ENCODE peak calls at places on chromosome 15, in eight cellular contexts. W is astrocyte, G is mesendoderm, F is H1, V is psoas muscle, T is neuronal stem cell, P is endodermal cell, M is mucosa of descending colon. R is an unnamed sample. For H3K4me1, the result is how much of the 10 kb centered on the place peaks cover.

GRCh38 chr15:99343836-99344551 is 92.7 kb downstream of the LRRC28 start:
- DNase-seq in W (no peak), G (peak), F (peak), V (peak), T (no peak), P (peak), M (peak), R (no peak)

GRCh38 chr15:69253156-69253555 is 45.6 kb upstream of the PAQR5 start:
- DNase-seq in W (peak), G (no peak), F (no peak), V (no peak), T (peak), P (no peak), M (no peak), R (no peak)

GRCh38 chr15:91308209-91308608 is 208.2 kb downstream of the SV2B start:
- DNase-seq in W (no peak), G (no peak), F (no peak), V (no peak), T (no peak), P (no peak), M (no peak), R (no peak)

GRCh38 chr15:35657679-35658201 is 111.8 kb upstream of the DPH6 start:
- DNase-seq in W (peak), G (no peak), F (no peak), V (no peak), T (no peak), P (no peak), M (no peak), R (no peak)

GRCh38 chr15:60483042-60483441 is 4.1 kb upstream of the ICE2 start:
- DNase-seq in W (no peak), G (no peak), F (no peak), V (no peak), T (no peak), P (no peak), M (no peak), R (no peak)

GRCh38 chr15:31457631-31458526 is 131.2 kb downstream of the KLF13 start:
- DNase-seq in W (peak), G (no peak), F (no peak), V (no peak), T (no peak), P (peak), M (no peak), R (peak)

GRCh38 chr15:41304149-41304548 is 28.2 kb downstream of the OIP5 start:
- DNase-seq in W (no peak), G (no peak), F (no peak), V (no peak), T (no peak), P (no peak), M (no peak), R (no peak)

GRCh38 chr15:62307551-62307950 is 142.5 kb upstream of the C2CD4B start:
- DNase-seq in W (peak), G (peak), F (no peak), V (no peak), T (no peak), P (no peak), M (no peak), R (no peak)

GRCh38 chr15:41596972-41597371 is 38.0 kb downstream of the TYRO3 start:
- DNase-seq in W (no peak), G (no peak), F (no peak), V (no peak), T (no peak), P (no peak), M (no peak), R (no peak)

GRCh38 chr15:38253448-38253847 is 812 bp downstream of the SPRED1 start:
- DNase-seq in W (peak), G (peak), F (no peak), V (no peak), T (peak), P (no peak), M (no peak), R (no peak)

GRCh38 chr15:44726568-44727461 is 9.5 kb upstream of the TRIM69 start:
- DNase-seq in W (peak), G (peak), F (no peak), V (no peak), T (no peak), P (peak), M (no peak), R (no peak)
- H3K4me1 ChIP-seq in W (under half), G (under half), F (under half), V (under half), T (under half), P (under half), M (half or more), R (under half)

DNA sequence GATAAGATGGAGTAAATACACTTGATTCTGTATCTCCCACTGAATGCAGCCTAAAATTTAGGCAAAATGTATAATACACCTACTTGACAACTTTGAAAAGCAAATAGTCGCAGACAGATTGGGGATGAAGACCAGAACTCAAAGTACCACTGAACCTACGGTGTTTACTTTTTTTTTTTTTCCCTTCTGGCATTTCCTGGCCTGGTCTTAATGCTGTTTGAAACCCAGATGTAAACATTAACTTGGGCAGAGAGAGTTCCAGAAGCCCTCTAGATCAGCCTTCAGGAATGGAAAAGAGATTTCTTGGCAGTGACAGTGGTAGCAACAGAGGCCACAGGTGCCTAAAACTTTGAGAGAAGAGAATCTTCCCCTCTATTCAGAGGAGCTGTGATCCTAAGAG is 27.8 kb downstream of the ALPK3 start:
- DNase-seq in W (no peak), G (no peak), F (no peak), V (no peak), T (no peak), P (no peak), M (no peak), R (no peak)
- H3K4me3 ChIP-seq in W (no peak), G (no peak), F (no peak), V (no peak), T (no peak), P (no peak), M (no peak), R (no peak)

DNA sequence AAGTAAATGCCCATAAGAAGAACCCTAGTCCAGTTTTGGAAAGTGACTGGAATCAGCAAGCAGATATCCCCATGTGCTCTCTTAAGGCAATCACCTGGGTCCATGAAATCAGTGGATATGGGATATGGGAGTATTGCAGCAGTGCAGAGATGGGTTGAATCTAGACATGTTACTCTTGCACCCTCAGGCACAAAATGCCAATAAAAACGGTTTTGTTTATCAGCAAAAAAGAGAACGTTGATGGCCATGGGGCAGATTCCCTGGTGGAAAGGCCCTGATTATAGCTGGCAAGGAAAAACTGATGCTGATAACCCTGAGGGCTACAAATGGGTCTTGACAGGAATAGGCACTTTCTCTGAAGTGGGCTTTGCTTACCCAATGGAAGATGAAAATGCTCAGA is 380.2 kb upstream of the SEMA6D start:
- DNase-seq in W (no peak), G (no peak), F (no peak), V (no peak), T (no peak), P (no peak), M (no peak), R (no peak)
- H3K4me1 ChIP-seq in W (under half), G (under half), F (under half), V (under half), T (under half), P (under half), M (under half), R (under half)

GRCh38 chr15:59447367-59447766 is 9.4 kb downstream of the FAM81A start:
- DNase-seq in W (no peak), G (no peak), F (no peak), V (no peak), T (no peak), P (no peak), M (no peak), R (no peak)

GRCh38 chr15:59444082-59444835 is 6.3 kb downstream of the FAM81A start:
- DNase-seq in W (no peak), G (peak), F (no peak), V (no peak), T (no peak), P (peak), M (no peak), R (no peak)

GRCh38 chr15:59443341-59444081 is 5.5 kb downstream of the FAM81A start:
- DNase-seq in W (no peak), G (no peak), F (no peak), V (no peak), T (no peak), P (peak), M (no peak), R (no peak)

GRCh38 chr15:59448871-59449270 is 10.9 kb downstream of the FAM81A start:
- DNase-seq in W (no peak), G (no peak), F (no peak), V (no peak), T (no peak), P (no peak), M (no peak), R (no peak)

GRCh38 chr15:59444980-59445500 is 7.1 kb downstream of the FAM81A start:
- DNase-seq in W (no peak), G (no peak), F (no peak), V (no peak), T (no peak), P (no peak), M (no peak), R (no peak)
- H3K4me3 ChIP-seq in W (no peak), G (no peak), F (no peak), V (no peak), T (no peak), P (no peak), M (no peak), R (peak)

DNA sequence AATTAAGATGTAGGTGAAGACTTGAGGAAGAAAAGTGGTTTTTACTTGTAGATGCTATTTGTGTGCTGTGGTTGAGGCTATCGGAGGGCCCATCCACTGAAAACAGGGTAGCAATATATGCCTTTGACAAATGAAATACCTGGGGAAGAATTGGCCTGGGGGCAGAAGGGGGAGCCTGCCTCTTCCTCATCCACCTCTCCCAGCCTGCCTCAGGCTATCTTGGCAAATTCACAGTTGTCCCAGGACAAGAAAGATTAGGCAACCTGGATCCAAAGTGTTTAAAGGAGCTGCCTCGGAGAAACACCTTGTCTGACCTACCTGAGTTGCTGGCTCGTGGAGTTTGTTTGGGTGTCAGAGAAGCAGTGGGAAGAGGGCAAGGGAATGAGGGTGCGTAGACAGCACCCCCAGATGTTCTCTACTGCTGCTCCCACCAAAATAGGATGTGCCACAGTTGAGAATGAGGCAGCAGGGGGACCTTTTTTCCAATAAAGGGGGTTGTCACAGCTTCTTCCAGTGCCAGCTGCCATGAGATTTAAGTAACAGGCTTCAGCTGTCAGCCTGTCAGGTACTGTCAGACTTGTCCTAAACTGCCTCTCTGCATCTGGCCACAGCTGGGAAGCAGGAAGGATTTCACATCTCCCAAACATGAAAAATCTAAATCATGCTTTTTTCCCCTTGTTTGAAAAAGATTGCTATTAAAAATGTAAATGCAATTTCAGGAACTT is 9.2 kb downstream of the PLEKHO2 start:
- DNase-seq in W (no peak), G (peak), F (no peak), V (no peak), T (no peak), P (no peak), M (no peak), R (no peak)
- H3K4me1 ChIP-seq in W (under half), G (under half), F (under half), V (under half), T (under half), P (under half), M (under half), R (half or more)

GRCh38 chr15:25683911-25684310 is 179.2 kb downstream of the ATP10A start:
- DNase-seq in W (no peak), G (peak), F (no peak), V (no peak), T (no peak), P (no peak), M (no peak), R (no peak)
- H3K4me3 ChIP-seq in W (no peak), G (no peak), F (no peak), V (no peak), T (no peak), P (no peak), M (no peak), R (no peak)

DNA sequence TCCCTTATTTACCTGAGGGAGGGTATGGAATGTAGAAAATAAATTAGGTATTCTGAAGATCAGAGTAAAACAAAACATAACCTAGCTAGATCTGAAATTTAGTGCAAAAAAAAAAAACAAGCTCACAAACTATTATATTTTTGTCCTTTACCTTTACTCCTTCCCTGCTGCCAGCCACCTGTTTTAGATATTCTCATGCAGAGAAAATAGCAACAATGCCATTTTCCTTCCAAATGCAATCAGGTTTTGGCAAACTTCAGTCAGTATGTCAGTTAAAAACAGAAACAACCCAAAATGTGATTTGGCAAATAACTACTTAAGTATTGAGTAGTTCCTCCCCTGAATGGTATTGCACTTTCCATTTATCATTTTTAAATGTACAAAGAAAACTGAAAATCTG is 35.8 kb downstream of the PEAK1 start:
- DNase-seq in W (no peak), G (no peak), F (no peak), V (no peak), T (no peak), P (no peak), M (no peak), R (no peak)
- H3K4me1 ChIP-seq in W (under half), G (under half), F (under half), V (under half), T (under half), P (under half), M (under half), R (under half)

GRCh38 chr15:75725021-75725718 is 12.5 kb upstream of the CSPG4 start:
- DNase-seq in W (no peak), G (no peak), F (no peak), V (no peak), T (no peak), P (no peak), M (peak), R (peak)

GRCh38 chr15:75723847-75724660 is 11.4 kb upstream of the CSPG4 start:
- DNase-seq in W (peak), G (peak), F (no peak), V (peak), T (no peak), P (peak), M (peak), R (peak)

GRCh38 chr15:75721462-75721922 is 8.8 kb upstream of the CSPG4 start:
- DNase-seq in W (no peak), G (no peak), F (no peak), V (no peak), T (no peak), P (no peak), M (peak), R (no peak)

GRCh38 chr15:75721923-75722870 is 9.5 kb upstream of the CSPG4 start:
- DNase-seq in W (no peak), G (no peak), F (no peak), V (no peak), T (no peak), P (no peak), M (peak), R (no peak)

DNA sequence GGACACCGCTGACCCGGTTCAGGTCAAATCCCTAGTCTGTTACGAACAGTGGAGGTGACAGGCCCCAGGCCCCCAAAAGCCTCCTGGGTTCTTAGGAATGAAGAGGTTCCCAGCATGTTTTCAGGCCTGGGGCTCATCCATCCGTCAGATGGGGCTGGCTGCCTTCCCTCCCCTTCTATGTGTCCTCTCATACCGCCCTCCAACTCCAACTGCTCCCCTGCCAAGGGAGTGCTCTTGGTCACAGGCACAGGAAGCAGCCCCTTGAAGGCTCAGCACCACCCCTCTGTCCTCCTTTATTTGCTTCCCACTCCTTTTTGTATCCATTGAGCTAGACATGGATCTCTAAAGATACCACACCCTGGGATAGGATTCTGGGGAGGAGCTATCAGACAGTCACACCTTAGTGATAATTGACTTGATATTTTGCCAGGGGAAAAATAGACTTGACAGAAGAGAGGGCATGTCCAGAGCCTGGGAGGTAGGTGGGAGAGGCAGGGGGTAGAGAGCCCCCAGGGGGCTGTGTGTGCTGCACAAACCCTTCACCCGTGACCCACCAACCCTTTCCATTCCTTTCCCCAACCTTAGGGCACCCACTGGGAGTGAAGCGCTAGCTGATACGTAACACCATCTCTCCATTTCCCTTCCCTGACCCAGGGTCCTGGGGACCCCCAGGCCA is 10.7 kb upstream of the CSPG4 start:
- DNase-seq in W (no peak), G (peak), F (no peak), V (no peak), T (no peak), P (no peak), M (peak), R (no peak)
- H3K4me3 ChIP-seq in W (no peak), G (no peak), F (no peak), V (no peak), T (no peak), P (no peak), M (no peak), R (no peak)

GRCh38 chr15:48695088-48695834 is 49.8 kb upstream of the FBN1 start:
- DNase-seq in W (peak), G (no peak), F (no peak), V (no peak), T (no peak), P (no peak), M (no peak), R (no peak)
- H3K4me1 ChIP-seq in W (under half), G (under half), F (under half), V (under half), T (under half), P (under half), M (under half), R (under half)